ENCODE peak calls at places on chromosomes 3 and 15, in seven cellular contexts. D, Q, U, S, B, O and R are unnamed samples.

GRCh38 chr15:43146187-43146586 is 12.8 kb downstream of the TMEM62 start:
- DNase-seq in O (no peak), B (no peak), D (no peak), Q (no peak), S (no peak), U (no peak), R (no peak)

GRCh38 chr15:60507596-60508424 is 28.9 kb upstream of the ICE2 start:
- DNase-seq in Q (peak), D (peak), B (no peak), O (peak), U (peak), S (peak), R (peak)

GRCh38 chr3:59422312-59422711 is 372.5 kb upstream of the CFAP20DC start:
- DNase-seq in B (no peak), S (no peak), D (no peak), Q (no peak), U (peak), O (peak), R (peak)

GRCh38 chr3:124346487-124346886 is 354.6 kb upstream of the ROPN1 start:
- DNase-seq in S (no peak), B (no peak), O (no peak), U (no peak), Q (no peak), D (no peak), R (no peak)

GRCh38 chr15:33358303-33358702 is 47.5 kb downstream of the RYR3 start:
- DNase-seq in Q (no peak), O (no peak), B (no peak), U (no peak), S (no peak), D (no peak), R (no peak)

GRCh38 chr3:70821602-70822001 is 509.2 kb upstream of the MDFIC2 start:
- DNase-seq in U (no peak), Q (no peak), D (no peak), B (no peak), S (no peak), O (no peak), R (no peak)

GRCh38 chr3:102089904-102090492 is 240.7 kb downstream of the NFKBIZ start:
- DNase-seq in Q (peak), U (peak), B (no peak), O (no peak), S (no peak), D (no peak), R (no peak)

GRCh38 chr3:150236683-150237082 is 171.4 kb upstream of the TSC22D2 start:
- DNase-seq in S (no peak), D (no peak), U (no peak), O (no peak), Q (no peak), B (no peak), R (no peak)

GRCh38 chr3:8301977-8302589 is 199.5 kb upstream of the LMCD1 start:
- DNase-seq in O (peak), S (no peak), U (peak), D (peak), Q (no peak), B (no peak), R (peak)